ENCODE peak calls at places on chromosomes 1 and 21, in nine cellular contexts. L is LNCaP clone FGC; K is immature natural killer cell; X is stimulated activated CD4-positive, alpha-beta T cell treated with anti-CD3 and anti-CD28 coated beads, Interleukin-4, amount 100 ng/mL, for 48 hours; Q is NCI-H187; V is activated CD4-positive, CD25-positive, alpha-beta regulatory T cell treated with anti-CD3 and anti-CD28 coated beads, Interleukin-2, amount 50 U/mL, for 72 hours; H is posterior cingulate gyrus; W is GF-D8; Z is AG04450. F is an unnamed sample.

GRCh38 chr1:234538062-234538731 is 59.2 kb upstream of the TARBP1 start:
- DNase-seq in L (no peak), K (no peak), X (no peak), Q (no peak), V (no peak), H (no peak), W (no peak), Z (no peak), F (no peak)

GRCh38 chr1:193111641-193112090 is 6.5 kb upstream of the GLRX2 start:
- DNase-seq in L (no peak), K (no peak), X (no peak), Q (no peak), V (no peak), H (no peak), W (peak; percentile 69), Z (peak; percentile 65), F (no peak)

GRCh38 chr1:22886211-22886610 is 86.5 kb downstream of the LACTBL1 start:
- DNase-seq in L (no peak), K (no peak), X (no peak), Q (no peak), V (no peak), H (no peak), W (no peak), Z (peak; percentile 20), F (no peak)

GRCh38 chr1:74771913-74772515 is 39.1 kb downstream of the TYW3 start:
- DNase-seq in L (peak; percentile 15), K (no peak), X (no peak), Q (no peak), V (no peak), H (no peak), W (no peak), Z (peak; percentile 8), F (peak; percentile 85)

GRCh38 chr1:43549921-43550597 is 19.4 kb downstream of the PTPRF start:
- DNase-seq in L (peak; percentile 86), K (no peak), X (no peak), Q (peak; percentile 81), V (no peak), H (no peak), W (no peak), Z (no peak), F (peak; percentile 100)

GRCh38 chr1:118960567-118961136 is 27.5 kb downstream of the TBX15 start:
- DNase-seq in L (no peak), K (no peak), X (no peak), Q (no peak), V (no peak), H (no peak), W (no peak), Z (no peak), F (peak; percentile 35)

GRCh38 chr21:45011911-45012660 is 62.3 kb upstream of the ADARB1 start:
- DNase-seq in L (no peak), K (no peak), X (no peak), Q (no peak), V (no peak), H (peak; percentile 3), W (no peak), Z (peak; percentile 79), F (no peak)

GRCh38 chr1:204391629-204392028 is 20.0 kb downstream of the PPP1R15B start:
- DNase-seq in L (no peak), K (no peak), X (no peak), Q (no peak), V (no peak), H (no peak), W (no peak), Z (no peak), F (no peak)